ENCODE peak calls at places on chromosomes 6 and 20, in seven cellular contexts. J is GM03348; P is stimulated activated CD4-positive, alpha-beta T cell treated with anti-CD3 and anti-CD28 coated beads, Interleukin-15, amount 100 ng/mL, for 1 hour; Y is NAMALWA; C is HTR-8/SVneo; M is SW480; O is NCI-H2081. H is an unnamed sample.
A peak's percentile ranks its signal among the peaks of the same experiment; 100 is the strongest.

GRCh38 chr6:167677422-167677789 is 149.3 kb upstream of the AFDN start:
- DNase-seq in C (no peak), O (no peak), Y (no peak), J (no peak), P (no peak), M (no peak), H (no peak)

GRCh38 chr6:169472786-169473416 is 219.3 kb upstream of the THBS2 start:
- DNase-seq in P (no peak), M (no peak), C (no peak), O (no peak), Y (no peak), J (no peak), H (no peak)

GRCh38 chr6:20182926-20183521 is 29.2 kb downstream of the MBOAT1 start:
- DNase-seq in M (no peak), O (peak; percentile 12), J (no peak), Y (no peak), P (no peak), C (no peak), H (no peak)

GRCh38 chr20:45322952-45323383 is 14.9 kb upstream of the MATN4 start:
- DNase-seq in Y (peak; percentile 29), C (peak; percentile 84), P (no peak), O (no peak), J (no peak), M (peak; percentile 86), H (peak; percentile 76)

GRCh38 chr20:4320284-4320683 is 304.9 kb upstream of the RNF24 start:
- DNase-seq in J (no peak), M (no peak), O (no peak), C (no peak), P (no peak), Y (no peak), H (no peak)

GRCh38 chr20:19889011-19889953 is 127.9 kb upstream of the NAA20 start:
- DNase-seq in Y (no peak), P (no peak), J (peak; percentile 85), M (peak; percentile 50), C (peak; percentile 48), O (no peak), H (no peak)

GRCh38 chr6:107823047-107823557 is 1.0 kb downstream of the SCML4 start:
- DNase-seq in J (no peak), P (peak; percentile 40), M (no peak), C (no peak), Y (peak; percentile 50), O (no peak), H (no peak)

GRCh38 chr6:128848169-128848935 is 34.6 kb upstream of the LAMA2 start:
- DNase-seq in Y (no peak), C (no peak), J (no peak), P (no peak), O (no peak), M (no peak), H (no peak)

H was measured in RPMI8226.